ENCODE peak calls at places on chromosomes 5 and 9, in six cellular contexts. C, B, G, I, O and Q are unnamed samples.

GRCh38 chr5:126741361-126741760 is 35.6 kb upstream of the LMNB1 start:
- DNase-seq in G (no peak), B (no peak), I (no peak), O (no peak), C (no peak), Q (no peak)

GRCh38 chr5:1127991-1128785 is 16.3 kb upstream of the SLC12A7 start:
- DNase-seq in I (no peak), O (no peak), G (peak; percentile 28), B (no peak), C (no peak), Q (no peak)

GRCh38 chr9:2628926-2629325 is 7.3 kb downstream of the VLDLR start:
- DNase-seq in G (no peak), O (no peak), C (no peak), B (no peak), I (no peak), Q (no peak)

GRCh38 chr5:59831341-59831989 is 62.1 kb downstream of the PDE4D start:
- DNase-seq in O (no peak), I (no peak), B (no peak), G (no peak), C (no peak), Q (no peak)

GRCh38 chr5:114830114-114830513 is 339.6 kb downstream of the TRIM36 start:
- DNase-seq in B (no peak), G (no peak), C (no peak), I (no peak), O (no peak), Q (no peak)

GRCh38 chr5:75281716-75282465 is 45.2 kb upstream of the ANKRD31 start:
- DNase-seq in G (no peak), B (no peak), C (no peak), O (no peak), I (no peak), Q (no peak)

GRCh38 chr9:130117816-130118632 is 54.2 kb upstream of the NCS1 start:
- DNase-seq in O (no peak), I (no peak), G (no peak), B (no peak), C (no peak), Q (no peak)

GRCh38 chr9:126682928-126683697 is 69.4 kb downstream of the LMX1B start:
- DNase-seq in B (no peak), O (no peak), I (no peak), G (no peak), C (no peak), Q (no peak)

GRCh38 chr9:71885467-71885866 is 25.5 kb downstream of the ABHD17B start:
- DNase-seq in O (no peak), B (no peak), I (no peak), G (no peak), C (no peak), Q (no peak)

GRCh38 chr9:70772591-70772990 is 348.8 kb downstream of the TRPM3 start:
- DNase-seq in C (no peak), O (no peak), G (no peak), I (no peak), B (no peak), Q (no peak)

GRCh38 chr5:169763437-169764301 is 126.6 kb downstream of the DOCK2 start:
- DNase-seq in G (no peak), I (no peak), B (no peak), O (no peak), C (peak; percentile 68), Q (no peak)

GRCh38 chr5:134784946-134785620 is 26.5 kb downstream of the DDX46 start:
- DNase-seq in O (no peak), I (no peak), G (no peak), C (no peak), B (no peak), Q (no peak)

GRCh38 chr5:73031839-73032238 is 76.0 kb downstream of the FCHO2 start:
- DNase-seq in B (peak; percentile 45), C (no peak), G (peak; percentile 24), I (no peak), O (no peak), Q (peak; percentile 66)

GRCh38 chr9:84170521-84171141 is 169.9 kb downstream of the SLC28A3 start:
- DNase-seq in B (peak; percentile 91), C (peak; percentile 95), G (no peak), I (no peak), O (no peak), Q (peak; percentile 96)
- TF ChIP-seq CTCF in B (no peak), C (no peak), G (peak; percentile 19), I (no peak), O (no peak), Q (peak; percentile 3)

GRCh38 chr5:89128930-89129625 is 246.1 kb upstream of the MEF2C start:
- DNase-seq in O (no peak), B (no peak), G (peak; percentile 62), C (no peak), I (no peak), Q (no peak)
- TF ChIP-seq CTCF in O (no peak), B (no peak), G (no peak), C (no peak), I (no peak), Q (no peak)

DNA sequence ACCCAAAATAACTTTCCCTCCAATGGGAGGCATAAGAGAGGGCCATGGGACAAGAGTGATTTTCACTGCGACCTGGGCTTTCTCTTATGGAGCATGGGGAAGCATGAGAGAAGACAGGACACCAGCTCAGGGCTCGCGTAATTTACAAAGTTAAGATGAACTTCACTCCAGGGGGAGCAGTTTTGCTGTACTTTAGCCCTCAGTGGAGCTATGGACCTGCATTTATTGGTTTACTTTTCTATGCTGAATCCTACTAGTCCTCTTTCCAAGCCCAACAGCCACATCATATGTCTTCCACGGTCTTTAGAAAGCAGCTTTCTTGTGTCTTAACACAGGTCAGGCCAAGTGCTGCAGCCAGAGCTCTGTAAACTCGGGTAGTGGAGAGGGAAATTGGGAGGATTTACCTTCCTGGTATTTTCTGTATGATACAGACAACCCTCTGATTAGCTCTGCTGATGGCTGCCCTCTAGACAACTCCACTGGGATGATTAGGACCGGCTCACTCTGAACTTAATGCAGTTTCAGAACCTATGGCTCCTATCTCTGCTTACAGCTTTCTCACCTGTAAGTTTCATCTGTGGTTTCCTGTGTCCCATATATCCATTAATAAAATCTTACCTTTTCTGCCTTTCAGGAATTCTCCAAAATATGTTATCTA is 581.0 kb upstream of the RORB start:
- DNase-seq in B (no peak), C (no peak), G (peak; percentile 59), O (no peak), I (no peak), Q (no peak)
- TF ChIP-seq CTCF in B (no peak), C (peak; percentile 17), G (peak; percentile 4), O (no peak), I (peak; percentile 46), Q (no peak)

GRCh38 chr9:137070906-137071275 is 534 bp upstream of the SAPCD2 start:
- DNase-seq in B (no peak), G (no peak), I (peak; percentile 55), C (peak; percentile 79), O (no peak), Q (no peak)
- TF ChIP-seq CTCF in B (peak; percentile 8), G (no peak), I (peak; percentile 50), C (peak; percentile 37), O (no peak), Q (peak; percentile 20)

DNA sequence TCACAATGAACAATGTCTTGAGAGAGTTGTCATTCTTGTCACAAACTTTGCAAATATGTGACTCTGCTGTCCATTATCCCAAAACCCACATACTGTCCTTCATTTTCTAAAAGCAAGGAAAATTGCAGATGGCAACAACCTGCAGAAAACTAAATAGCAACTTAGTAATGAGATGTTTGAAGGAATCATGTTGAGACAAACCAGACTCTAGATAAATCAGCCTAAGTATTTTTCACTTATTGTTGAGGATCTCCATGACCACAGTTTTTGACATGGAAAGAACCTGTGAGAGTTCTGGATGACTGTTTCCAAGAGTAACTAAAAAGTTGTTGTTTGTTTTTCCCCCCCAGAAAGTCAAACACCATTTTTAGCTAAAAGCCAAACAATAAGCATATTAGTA is 535.2 kb upstream of the ZNF608 start:
- DNase-seq in I (no peak), C (no peak), B (no peak), G (peak; percentile 22), O (no peak), Q (no peak)
- TF ChIP-seq CTCF in I (no peak), C (no peak), B (no peak), G (no peak), O (no peak), Q (no peak)